ENCODE peak calls at places on chromosomes 3 and 15, in seven cellular contexts. N, S, I, J, Y, A and F are unnamed samples.

GRCh38 chr3:197795200-197795599 is 4.1 kb downstream of the LRCH3 start:
- DNase-seq in A (peak; percentile 66), J (peak; percentile 79), I (no peak), S (peak; percentile 79), Y (no peak), N (no peak), F (peak; percentile 15)

GRCh38 chr3:131216340-131216739 is 165.2 kb upstream of the NUDT16 start:
- DNase-seq in A (no peak), S (no peak), Y (no peak), N (no peak), J (no peak), I (no peak), F (no peak)

GRCh38 chr3:60053518-60054265 is 1003.9 kb upstream of the CFAP20DC start:
- DNase-seq in N (no peak), I (no peak), Y (no peak), J (no peak), A (no peak), S (peak; percentile 59), F (no peak)

GRCh38 chr3:11574981-11575669 is 68.6 kb downstream of the VGLL4 start:
- DNase-seq in A (no peak), S (no peak), Y (peak; percentile 15), I (no peak), J (no peak), N (no peak), F (no peak)

GRCh38 chr3:9902372-9903237 is at the start of gene IL17RE:
- DNase-seq in J (peak; percentile 71), A (no peak), Y (no peak), S (no peak), N (no peak), I (no peak), F (no peak)

GRCh38 chr3:115246621-115247020 is 99.5 kb upstream of the ZBTB20 start:
- DNase-seq in N (no peak), Y (no peak), A (no peak), J (no peak), I (no peak), S (peak; percentile 31), F (no peak)

GRCh38 chr15:66702770-66703539 is 919 bp downstream of the SMAD6 start:
- DNase-seq in I (no peak), Y (no peak), A (peak; percentile 51), J (no peak), N (no peak), S (no peak), F (no peak)

GRCh38 chr15:96693990-96694517 is 363.6 kb downstream of the NR2F2 start:
- DNase-seq in J (no peak), Y (peak; percentile 25), N (no peak), A (peak; percentile 49), I (no peak), S (no peak), F (no peak)

GRCh38 chr15:75454471-75455418 is 3.3 kb upstream of the SIN3A start:
- DNase-seq in A (peak; percentile 81), N (peak; percentile 36), I (peak; percentile 69), Y (no peak), S (no peak), J (peak; percentile 86), F (no peak)

GRCh38 chr3:184645304-184645703 is 66.6 kb downstream of the MAGEF1 start:
- DNase-seq in I (no peak), N (no peak), Y (no peak), A (peak; percentile 57), S (peak; percentile 20), J (no peak), F (peak; percentile 70)

GRCh38 chr15:96327155-96327741 is 3.3 kb upstream of the NR2F2 start:
- DNase-seq in A (peak; percentile 92), I (no peak), N (no peak), J (peak; percentile 68), S (peak; percentile 93), Y (peak; percentile 68), F (peak; percentile 33)

GRCh38 chr3:139286825-139287224 is 57.0 kb upstream of the MRPS22 start:
- DNase-seq in A (no peak), Y (no peak), I (no peak), N (no peak), J (no peak), S (no peak), F (no peak)

GRCh38 chr15:100703032-100703578 is 100.7 kb downstream of the ASB7 start:
- DNase-seq in J (peak; percentile 21), N (no peak), A (peak; percentile 65), Y (peak; percentile 8), I (no peak), S (peak; percentile 93), F (peak; percentile 64)

GRCh38 chr15:84671211-84671610 is 13.2 kb upstream of the NMB start:
- DNase-seq in I (no peak), Y (no peak), A (peak; percentile 71), S (peak; percentile 87), N (no peak), J (no peak), F (no peak)

GRCh38 chr3:175911937-175912336 is 1052.8 kb downstream of the NAALADL2 start:
- DNase-seq in A (no peak), S (no peak), Y (no peak), I (no peak), N (no peak), J (no peak), F (no peak)

GRCh38 chr15:89408512-89409183 is 74.0 kb upstream of the POLG start:
- DNase-seq in I (no peak), N (no peak), S (peak; percentile 6), J (no peak), A (peak; percentile 33), Y (no peak), F (no peak)
- H3K9me3 ChIP-seq in I (peaks cover 2% of the 10 kb centered on the region), N (no peaks in the 10 kb centered on the region), S (peaks cover 8% of the 10 kb centered on the region), J (no peaks in the 10 kb centered on the region), A (peaks cover 6% of the 10 kb centered on the region), Y (no peaks in the 10 kb centered on the region), F (no peaks in the 10 kb centered on the region)

GRCh38 chr3:16380421-16380820 is 115.4 kb downstream of the OXNAD1 start:
- DNase-seq in J (no peak), A (no peak), Y (no peak), N (no peak), S (no peak), I (no peak), F (no peak)
- H3K9me3 ChIP-seq in J (no peaks in the 10 kb centered on the region), A (no peaks in the 10 kb centered on the region), Y (no peaks in the 10 kb centered on the region), N (no peaks in the 10 kb centered on the region), S (peaks cover 6% of the 10 kb centered on the region), I (peaks cover 2% of the 10 kb centered on the region), F (peaks cover 3% of the 10 kb centered on the region)

DNA sequence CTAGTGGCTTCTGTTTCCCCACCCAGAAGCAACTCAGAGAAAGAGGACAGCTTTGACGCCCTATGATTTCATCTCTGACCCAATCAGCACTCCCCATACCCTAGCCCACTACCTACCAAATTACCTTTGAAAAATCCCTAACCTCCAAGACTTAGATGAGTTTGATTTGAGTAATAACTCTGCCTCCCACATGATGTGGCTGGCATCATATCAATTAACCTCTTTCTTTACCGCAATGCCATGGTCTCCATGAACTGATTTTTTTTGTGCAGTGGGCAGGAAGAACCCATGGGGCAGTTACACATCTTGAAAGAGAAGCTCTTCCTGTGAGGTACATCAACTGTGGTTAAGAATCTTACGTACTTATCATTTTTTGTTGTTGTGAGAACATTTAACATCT is 25.5 kb upstream of the APOD start:
- DNase-seq in J (peak; percentile 24), N (no peak), Y (no peak), I (no peak), S (no peak), A (no peak), F (no peak)
- H3K9me3 ChIP-seq in J (no peaks in the 10 kb centered on the region), N (peaks cover 6% of the 10 kb centered on the region), Y (no peaks in the 10 kb centered on the region), I (peaks cover 1% of the 10 kb centered on the region), S (no peaks in the 10 kb centered on the region), A (peaks cover 11% of the 10 kb centered on the region), F (peaks cover 31% of the 10 kb centered on the region)

DNA sequence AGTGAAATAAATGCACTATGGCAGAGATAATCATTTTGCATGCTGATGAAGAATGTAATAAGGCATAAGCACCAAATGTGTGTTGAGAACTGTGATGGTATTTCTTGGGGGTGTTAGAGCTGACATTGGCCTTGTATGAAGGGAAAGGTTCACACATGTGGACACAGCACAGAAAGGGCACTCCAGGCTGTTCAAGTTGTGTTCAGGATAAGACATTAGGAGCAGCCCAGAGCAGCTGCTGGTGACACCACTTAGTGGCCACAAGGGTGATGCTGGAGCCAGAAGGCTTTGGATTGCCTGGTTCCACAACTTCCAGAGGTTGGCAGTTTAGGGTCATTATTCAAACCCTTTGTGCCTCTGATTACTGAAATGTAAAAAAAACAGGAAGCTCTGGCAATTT is 155.4 kb downstream of the GOLGA6L6 start:
- DNase-seq in J (no peak), I (no peak), S (no peak), A (no peak), Y (no peak), N (no peak), F (no peak)
- H3K9me3 ChIP-seq in J (no peaks in the 10 kb centered on the region), I (peaks cover 4% of the 10 kb centered on the region), S (peaks cover 15% of the 10 kb centered on the region), A (peaks cover 5% of the 10 kb centered on the region), Y (no peaks in the 10 kb centered on the region), N (peaks cover 21% of the 10 kb centered on the region), F (no peaks in the 10 kb centered on the region)